ENCODE peak calls at places on chromosomes 5 and 9, in eight cellular contexts. One of them, this sample, is unnamed.

GRCh38 chr5:34624711-34625110 is 31.4 kb upstream of the RAI14 start:
- DNase-seq in esophagus muscularis mucosa: no peak
- DNase-seq in A549: no peak
- DNase-seq in endothelial cell of umbilical vein: no peak
- DNase-seq in body of pancreas: no peak
- DNase-seq in transverse colon: no peak
- DNase-seq in adrenal gland: no peak
- DNase-seq in right lobe of liver: no peak
- DNase-seq in this sample: no peak

GRCh38 chr9:124264812-124265211 is 7.1 kb downstream of the NEK6 start:
- DNase-seq in adrenal gland: no peak
- DNase-seq in esophagus muscularis mucosa: no peak
- DNase-seq in A549: no peak
- DNase-seq in body of pancreas: no peak
- DNase-seq in right lobe of liver: no peak
- DNase-seq in transverse colon: peak; percentile 54
- DNase-seq in endothelial cell of umbilical vein: no peak
- DNase-seq in this sample: no peak

GRCh38 chr5:133820516-133820915 is 147.9 kb downstream of the C5orf15 start:
- DNase-seq in endothelial cell of umbilical vein: no peak
- DNase-seq in esophagus muscularis mucosa: no peak
- DNase-seq in body of pancreas: no peak
- DNase-seq in adrenal gland: no peak
- DNase-seq in A549: no peak
- DNase-seq in transverse colon: no peak
- DNase-seq in right lobe of liver: no peak
- DNase-seq in this sample: no peak

GRCh38 chr9:69339620-69340019 is 14.6 kb downstream of the ENTREP1 start:
- DNase-seq in right lobe of liver: no peak
- DNase-seq in adrenal gland: no peak
- DNase-seq in body of pancreas: no peak
- DNase-seq in transverse colon: no peak
- DNase-seq in esophagus muscularis mucosa: no peak
- DNase-seq in endothelial cell of umbilical vein: peak; percentile 22
- DNase-seq in A549: no peak
- DNase-seq in this sample: no peak

GRCh38 chr9:12681620-12682019 is 11.6 kb upstream of the TYRP1 start:
- DNase-seq in transverse colon: no peak
- DNase-seq in A549: peak; percentile 12
- DNase-seq in body of pancreas: no peak
- DNase-seq in esophagus muscularis mucosa: no peak
- DNase-seq in right lobe of liver: no peak
- DNase-seq in adrenal gland: no peak
- DNase-seq in endothelial cell of umbilical vein: no peak
- DNase-seq in this sample: no peak

GRCh38 chr5:160894-161540 is 30.3 kb upstream of the LRRC14B start:
- DNase-seq in esophagus muscularis mucosa: no peak
- DNase-seq in adrenal gland: no peak
- DNase-seq in right lobe of liver: peak; percentile 24
- DNase-seq in body of pancreas: no peak
- DNase-seq in transverse colon: no peak
- DNase-seq in endothelial cell of umbilical vein: no peak
- DNase-seq in A549: no peak
- DNase-seq in this sample: no peak

GRCh38 chr9:136694865-136695247 is 7.6 kb upstream of the AGPAT2 start:
- DNase-seq in esophagus muscularis mucosa: no peak
- DNase-seq in adrenal gland: no peak
- DNase-seq in A549: no peak
- DNase-seq in right lobe of liver: no peak
- DNase-seq in endothelial cell of umbilical vein: no peak
- DNase-seq in body of pancreas: peak; percentile 43
- DNase-seq in transverse colon: no peak
- DNase-seq in this sample: no peak

GRCh38 chr5:140840978-140841962 is at the start of gene PCDHA8:
- DNase-seq in adrenal gland: no peak
- DNase-seq in A549: peak; percentile 46
- DNase-seq in esophagus muscularis mucosa: peak; percentile 53
- DNase-seq in right lobe of liver: no peak
- DNase-seq in body of pancreas: no peak
- DNase-seq in transverse colon: no peak
- DNase-seq in endothelial cell of umbilical vein: no peak
- DNase-seq in this sample: no peak

GRCh38 chr5:180098991-180099732 is 27.6 kb upstream of the RNF130 start:
- DNase-seq in esophagus muscularis mucosa: no peak
- DNase-seq in body of pancreas: no peak
- DNase-seq in endothelial cell of umbilical vein: no peak
- DNase-seq in right lobe of liver: no peak
- DNase-seq in adrenal gland: no peak
- DNase-seq in transverse colon: no peak
- DNase-seq in A549: no peak
- DNase-seq in this sample: no peak

GRCh38 chr9:92141144-92142129 is 26.2 kb upstream of the SPTLC1 start:
- DNase-seq in A549: no peak
- DNase-seq in transverse colon: no peak
- DNase-seq in right lobe of liver: no peak
- DNase-seq in esophagus muscularis mucosa: no peak
- DNase-seq in adrenal gland: peak; percentile 53
- DNase-seq in body of pancreas: peak; percentile 55
- DNase-seq in endothelial cell of umbilical vein: peak; percentile 40
- DNase-seq in this sample: no peak

GRCh38 chr9:113798062-113799030 is 77.8 kb upstream of the ZNF618 start:
- DNase-seq in transverse colon: no peak
- DNase-seq in esophagus muscularis mucosa: peak; percentile 91
- DNase-seq in endothelial cell of umbilical vein: no peak
- DNase-seq in adrenal gland: no peak
- DNase-seq in A549: no peak
- DNase-seq in body of pancreas: no peak
- DNase-seq in right lobe of liver: no peak
- DNase-seq in this sample: no peak

GRCh38 chr9:109383947-109384346 is 63.1 kb upstream of the EPB41L4B start:
- DNase-seq in body of pancreas: no peak
- DNase-seq in right lobe of liver: no peak
- DNase-seq in esophagus muscularis mucosa: no peak
- DNase-seq in transverse colon: no peak
- DNase-seq in adrenal gland: no peak
- DNase-seq in A549: no peak
- DNase-seq in endothelial cell of umbilical vein: no peak
- DNase-seq in this sample: no peak

GRCh38 chr5:132147663-132148062 is 74.1 kb downstream of the CSF2 start:
- DNase-seq in A549: no peak
- DNase-seq in body of pancreas: no peak
- DNase-seq in esophagus muscularis mucosa: no peak
- DNase-seq in adrenal gland: no peak
- DNase-seq in endothelial cell of umbilical vein: no peak
- DNase-seq in transverse colon: no peak
- DNase-seq in right lobe of liver: no peak
- DNase-seq in this sample: no peak

GRCh38 chr5:68817696-68818695 is 275.8 kb upstream of the SLC30A5 start:
- DNase-seq in body of pancreas: no peak
- DNase-seq in transverse colon: no peak
- DNase-seq in adrenal gland: no peak
- DNase-seq in esophagus muscularis mucosa: peak; percentile 79
- DNase-seq in A549: no peak
- DNase-seq in right lobe of liver: no peak
- DNase-seq in endothelial cell of umbilical vein: no peak
- DNase-seq in this sample: no peak

GRCh38 chr5:172834570-172835245 is 657 bp downstream of the ERGIC1 start:
- DNase-seq in adrenal gland: no peak
- DNase-seq in A549: no peak
- DNase-seq in endothelial cell of umbilical vein: no peak
- DNase-seq in esophagus muscularis mucosa: no peak
- DNase-seq in transverse colon: peak; percentile 39
- DNase-seq in right lobe of liver: peak; percentile 52
- DNase-seq in body of pancreas: peak; percentile 43
- DNase-seq in this sample: no peak

GRCh38 chr9:88574993-88575392 is 40.0 kb downstream of the NXNL2 start:
- DNase-seq in transverse colon: no peak
- DNase-seq in A549: peak; percentile 16
- DNase-seq in right lobe of liver: no peak
- DNase-seq in endothelial cell of umbilical vein: no peak
- DNase-seq in body of pancreas: no peak
- DNase-seq in adrenal gland: no peak
- DNase-seq in esophagus muscularis mucosa: no peak
- DNase-seq in this sample: no peak

GRCh38 chr5:112418412-112419049 is 546 bp downstream of the EPB41L4A start:
- DNase-seq in body of pancreas: peak; percentile 8
- DNase-seq in esophagus muscularis mucosa: no peak
- DNase-seq in right lobe of liver: peak; percentile 49
- DNase-seq in A549: no peak
- DNase-seq in transverse colon: peak; percentile 12
- DNase-seq in adrenal gland: no peak
- DNase-seq in endothelial cell of umbilical vein: peak; percentile 42
- DNase-seq in this sample: no peak

DNA sequence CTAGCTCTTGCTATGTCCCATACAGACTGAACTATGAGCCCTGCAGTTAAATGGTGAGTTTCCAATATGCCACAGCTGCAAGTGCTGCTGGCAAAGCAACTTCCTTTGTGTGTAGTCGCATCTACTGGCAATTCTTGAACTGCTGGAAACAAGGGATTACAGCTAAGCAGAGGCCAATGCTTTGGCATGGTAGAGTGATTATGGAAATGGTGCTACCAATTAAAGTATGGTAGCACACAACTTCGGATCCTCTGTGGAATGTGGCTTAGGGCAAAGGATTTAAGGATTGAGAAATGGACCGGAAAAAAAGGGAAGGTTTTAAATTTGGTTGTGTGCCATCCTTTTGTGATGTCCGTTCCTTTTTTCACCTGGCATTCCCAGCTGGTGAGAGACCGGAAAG is 856.6 kb downstream of the MAT2B start:
- DNase-seq in A549: no peak
- DNase-seq in right lobe of liver: no peak
- DNase-seq in adrenal gland: no peak
- DNase-seq in body of pancreas: no peak
- DNase-seq in endothelial cell of umbilical vein: no peak
- DNase-seq in transverse colon: no peak
- DNase-seq in esophagus muscularis mucosa: no peak
- DNase-seq in this sample: no peak
- H3K4me1 ChIP-seq in A549: no peaks in the 10 kb centered on the region
- H3K4me1 ChIP-seq in right lobe of liver: no peaks in the 10 kb centered on the region
- H3K4me1 ChIP-seq in adrenal gland: no peaks in the 10 kb centered on the region
- H3K4me1 ChIP-seq in body of pancreas: no peaks in the 10 kb centered on the region
- H3K4me1 ChIP-seq in endothelial cell of umbilical vein: no peaks in the 10 kb centered on the region
- H3K4me1 ChIP-seq in transverse colon: no peaks in the 10 kb centered on the region
- H3K4me1 ChIP-seq in esophagus muscularis mucosa: no peaks in the 10 kb centered on the region
- H3K4me1 ChIP-seq in this sample: no peaks in the 10 kb centered on the region

GRCh38 chr5:36153727-36154126 is 1.8 kb downstream of the SKP2 start:
- DNase-seq in adrenal gland: no peak
- DNase-seq in right lobe of liver: no peak
- DNase-seq in A549: no peak
- DNase-seq in endothelial cell of umbilical vein: no peak
- DNase-seq in transverse colon: no peak
- DNase-seq in esophagus muscularis mucosa: no peak
- DNase-seq in body of pancreas: no peak
- DNase-seq in this sample: no peak

GRCh38 chr5:36152324-36153298 is 700 bp downstream of the SKP2 start:
- DNase-seq in endothelial cell of umbilical vein: peak; percentile 3
- DNase-seq in transverse colon: no peak
- DNase-seq in adrenal gland: peak; percentile 26
- DNase-seq in A549: no peak
- DNase-seq in body of pancreas: no peak
- DNase-seq in esophagus muscularis mucosa: no peak
- DNase-seq in right lobe of liver: no peak
- DNase-seq in this sample: no peak

GRCh38 chr5:36153299-36153677 is 1.4 kb downstream of the SKP2 start:
- DNase-seq in transverse colon: no peak
- DNase-seq in esophagus muscularis mucosa: no peak
- DNase-seq in A549: no peak
- DNase-seq in body of pancreas: no peak
- DNase-seq in right lobe of liver: no peak
- DNase-seq in endothelial cell of umbilical vein: no peak
- DNase-seq in adrenal gland: no peak
- DNase-seq in this sample: no peak

GRCh38 chr5:36151434-36152323 is at the start of the genes LMBRD2 and SKP2:
- DNase-seq in right lobe of liver: peak; percentile 100
- DNase-seq in esophagus muscularis mucosa: peak; percentile 98
- DNase-seq in body of pancreas: peak; percentile 98
- DNase-seq in endothelial cell of umbilical vein: peak; percentile 99
- DNase-seq in transverse colon: peak; percentile 97
- DNase-seq in A549: peak; percentile 95
- DNase-seq in adrenal gland: peak; percentile 98
- DNase-seq in this sample: peak; percentile 96

GRCh38 chr5:36150676-36151433 is 832 bp downstream of the LMBRD2 start:
- DNase-seq in esophagus muscularis mucosa: no peak
- DNase-seq in right lobe of liver: no peak
- DNase-seq in transverse colon: peak; percentile 36
- DNase-seq in A549: peak; percentile 63
- DNase-seq in body of pancreas: peak; percentile 41
- DNase-seq in adrenal gland: peak; percentile 54
- DNase-seq in endothelial cell of umbilical vein: peak; percentile 59
- DNase-seq in this sample: no peak
- TF ChIP-seq POLR2A in esophagus muscularis mucosa: no peak
- TF ChIP-seq POLR2A in right lobe of liver: no peak
- TF ChIP-seq POLR2A in transverse colon: no peak
- TF ChIP-seq POLR2A in A549: no peak
- TF ChIP-seq POLR2A in body of pancreas: no peak
- TF ChIP-seq POLR2A in adrenal gland: peak; percentile 36
- TF ChIP-seq POLR2A in endothelial cell of umbilical vein: no peak
- TF ChIP-seq POLR2A in this sample: no peak

GRCh38 chr5:96683810-96684209 is 21.6 kb downstream of the CAST start:
- DNase-seq in adrenal gland: no peak
- DNase-seq in transverse colon: no peak
- DNase-seq in endothelial cell of umbilical vein: no peak
- DNase-seq in right lobe of liver: no peak
- DNase-seq in body of pancreas: no peak
- DNase-seq in esophagus muscularis mucosa: no peak
- DNase-seq in A549: no peak
- DNase-seq in this sample: no peak
- H3K4me1 ChIP-seq in adrenal gland: peaks cover 3% of the 10 kb centered on the region
- H3K4me1 ChIP-seq in transverse colon: no peaks in the 10 kb centered on the region
- H3K4me1 ChIP-seq in endothelial cell of umbilical vein: no peaks in the 10 kb centered on the region
- H3K4me1 ChIP-seq in right lobe of liver: no peaks in the 10 kb centered on the region
- H3K4me1 ChIP-seq in body of pancreas: no peaks in the 10 kb centered on the region
- H3K4me1 ChIP-seq in esophagus muscularis mucosa: peaks cover 30% of the 10 kb centered on the region
- H3K4me1 ChIP-seq in A549: peaks cover 27% of the 10 kb centered on the region
- H3K4me1 ChIP-seq in this sample: peaks cover 54% of the 10 kb centered on the region

DNA sequence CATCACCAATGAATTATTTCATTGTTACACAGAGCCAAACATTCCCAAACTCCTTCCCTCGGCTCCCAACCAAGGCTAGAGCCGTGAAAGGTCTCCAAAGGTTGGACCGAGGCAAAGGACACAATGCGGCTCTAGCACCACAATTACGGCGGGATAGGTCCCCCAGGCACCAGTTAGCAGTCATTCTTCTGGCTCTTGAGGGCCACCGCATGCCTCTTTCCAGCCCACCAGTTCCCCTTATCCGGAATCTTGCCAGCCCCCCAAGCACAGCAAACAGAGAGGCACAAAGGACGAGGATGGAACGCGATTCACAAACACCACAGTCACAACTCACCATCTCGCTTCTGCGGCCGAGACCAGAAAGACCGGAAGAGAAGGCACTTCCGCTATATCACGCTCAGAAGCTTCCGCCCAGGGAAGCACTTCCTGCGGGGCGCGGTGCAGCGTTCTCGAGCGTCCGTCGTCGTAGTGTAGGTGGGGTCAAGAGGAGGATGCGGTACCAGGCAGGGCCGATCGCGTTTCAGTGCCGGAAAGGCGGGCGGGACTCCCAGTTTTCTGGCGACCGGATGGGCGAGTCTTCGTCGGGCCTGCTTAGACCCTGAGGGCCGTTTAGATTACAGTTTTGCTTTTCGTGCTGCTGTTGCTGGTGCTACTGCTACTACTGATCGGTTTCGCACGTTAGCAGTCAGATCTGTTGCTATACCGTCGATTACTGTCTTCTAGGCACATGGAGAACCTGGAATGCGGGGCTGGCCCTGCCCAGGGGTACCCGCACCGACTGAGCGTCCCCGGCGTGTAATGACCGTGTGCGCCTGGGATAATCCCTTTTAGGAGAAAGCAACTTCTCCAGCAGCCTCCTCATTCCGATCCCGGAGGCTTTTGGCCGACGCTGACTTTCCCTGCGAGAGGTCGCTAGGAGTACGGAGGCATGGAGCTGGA is at the start of gene RPL37:
- DNase-seq in endothelial cell of umbilical vein: peak; percentile 94
- DNase-seq in transverse colon: peak; percentile 96
- DNase-seq in esophagus muscularis mucosa: peak; percentile 99
- DNase-seq in A549: peak; percentile 98
- DNase-seq in right lobe of liver: peak; percentile 97
- DNase-seq in body of pancreas: peak; percentile 96
- DNase-seq in adrenal gland: peak; percentile 97
- DNase-seq in this sample: peak; percentile 97
- TF ChIP-seq POLR2A in endothelial cell of umbilical vein: peak; percentile 99
- TF ChIP-seq POLR2A in transverse colon: peak; percentile 89
- TF ChIP-seq POLR2A in esophagus muscularis mucosa: peak; percentile 83
- TF ChIP-seq POLR2A in A549: peak; percentile 97
- TF ChIP-seq POLR2A in right lobe of liver: peak; percentile 88
- TF ChIP-seq POLR2A in body of pancreas: peak; percentile 64
- TF ChIP-seq POLR2A in adrenal gland: peak; percentile 90
- TF ChIP-seq POLR2A in this sample: peak; percentile 34